ENCODE peak calls at places on chromosomes 3 and 15, in six cellular contexts. Z is effector memory CD4-positive, alpha-beta T cell; C is esophagus squamous epithelium; Q is psoas muscle; P is cardiac muscle cell; Y is fibroblast of lung. I is an unnamed sample.

GRCh38 chr3:5162102-5162501 is 25.4 kb upstream of the EDEM1 start:
- DNase-seq in Z (no peak), C (no peak), Q (no peak), P (no peak), Y (peak; percentile 95), I (no peak)

GRCh38 chr3:168545591-168545990 is 449.9 kb upstream of the GOLIM4 start:
- DNase-seq in Z (no peak), C (no peak), Q (no peak), P (peak; percentile 77), Y (peak; percentile 60), I (no peak)

GRCh38 chr3:160544837-160545236 is 20.5 kb downstream of the KPNA4 start:
- DNase-seq in Z (no peak), C (no peak), Q (no peak), P (no peak), Y (peak; percentile 42), I (no peak)

GRCh38 chr15:42102646-42103235 is 8.4 kb upstream of the PLA2G4D start:
- DNase-seq in Z (no peak), C (no peak), Q (no peak), P (no peak), Y (peak; percentile 53), I (no peak)

GRCh38 chr3:190486201-190486865 is 27.6 kb upstream of the IL1RAP start:
- DNase-seq in Z (no peak), C (no peak), Q (no peak), P (no peak), Y (peak; percentile 69), I (no peak)

GRCh38 chr3:67198374-67198773 is 200.3 kb downstream of the KBTBD8 start:
- DNase-seq in Z (no peak), C (no peak), Q (no peak), P (no peak), Y (no peak), I (no peak)

GRCh38 chr3:105166893-105167292 is 199.8 kb upstream of the ALCAM start:
- DNase-seq in Z (no peak), C (no peak), Q (no peak), P (no peak), Y (peak; percentile 72), I (no peak)

GRCh38 chr3:194315088-194315964 is 35.8 kb downstream of the CPN2 start:
- DNase-seq in Z (peak; percentile 66), C (no peak), Q (peak; percentile 91), P (peak; percentile 85), Y (peak; percentile 86), I (peak; percentile 78)

GRCh38 chr3:183122257-183122932 is 23.1 kb upstream of the MCCC1 start:
- DNase-seq in Z (no peak), C (no peak), Q (no peak), P (peak; percentile 61), Y (peak; percentile 52), I (no peak)

GRCh38 chr3:141707741-141708203 is 30.3 kb upstream of the RNF7 start:
- DNase-seq in Z (no peak), C (no peak), Q (no peak), P (no peak), Y (peak; percentile 75), I (no peak)

GRCh38 chr3:172070799-172071198 is 31.4 kb downstream of the FNDC3B start:
- DNase-seq in Z (no peak), C (no peak), Q (no peak), P (no peak), Y (no peak), I (no peak)

GRCh38 chr3:139540686-139541085 is 1.1 kb upstream of the RBP1 start:
- DNase-seq in Z (no peak), C (no peak), Q (no peak), P (no peak), Y (no peak), I (no peak)
- H3K4me3 ChIP-seq in Z (no peak overlapping the region), C (no peak overlapping the region), Q (peak overlapping the region; percentile 69), P (peak overlapping the region; percentile 37), Y (no peak overlapping the region), I (no peak overlapping the region)

DNA sequence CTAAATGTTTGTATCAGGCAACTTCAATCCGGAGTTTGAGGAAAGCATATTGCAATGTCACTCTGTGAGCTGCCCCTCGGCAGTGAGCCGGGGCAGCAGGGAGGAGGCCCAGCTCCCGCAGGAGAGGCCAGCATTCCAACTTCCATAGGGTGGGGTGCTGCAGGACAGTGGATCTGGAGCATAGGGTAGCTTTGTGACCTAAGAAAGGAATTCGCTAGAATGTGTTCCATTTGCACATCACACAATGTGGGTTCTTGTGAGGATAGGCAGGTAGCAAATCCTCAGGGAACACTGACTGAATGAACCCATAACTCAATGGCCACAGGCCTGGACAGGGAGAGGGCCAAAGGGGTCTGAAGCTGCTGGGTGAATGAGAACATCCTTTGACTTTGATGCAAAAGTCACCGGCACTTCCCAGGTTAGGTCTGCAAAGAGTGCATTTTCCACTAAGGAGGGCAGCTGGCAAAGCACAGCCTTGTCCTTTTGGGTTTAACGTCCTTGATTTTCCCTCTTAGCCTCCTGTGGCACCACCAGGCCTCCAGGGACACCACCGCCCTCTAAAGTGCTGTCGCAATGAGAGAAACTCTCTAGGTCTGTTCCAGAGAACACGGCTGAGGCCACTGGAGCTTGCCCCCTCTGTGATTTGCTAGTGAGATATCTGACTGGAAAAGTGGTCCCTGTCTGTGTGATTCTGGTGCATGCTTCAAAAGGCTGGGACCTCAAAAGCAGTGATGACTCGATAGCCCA is 36.2 kb downstream of the GABRB3 start:
- DNase-seq in Z (no peak), C (no peak), Q (no peak), P (no peak), Y (no peak), I (no peak)
- H3K9me3 ChIP-seq in Z (no peaks in the 10 kb centered on the region), C (no peaks in the 10 kb centered on the region), Q (peaks cover 7% of the 10 kb centered on the region), P (no peaks in the 10 kb centered on the region), Y (no peaks in the 10 kb centered on the region), I (no peaks in the 10 kb centered on the region)

GRCh38 chr15:67835349-67836133 is 4.3 kb downstream of the RNU6-1 start:
- DNase-seq in Z (no peak), C (no peak), Q (peak; percentile 56), P (no peak), Y (no peak), I (no peak)

GRCh38 chr15:67836477-67836876 is 3.4 kb downstream of the RNU6-1 start:
- DNase-seq in Z (peak; percentile 45), C (no peak), Q (peak; percentile 56), P (peak; percentile 61), Y (no peak), I (peak; percentile 54)

GRCh38 chr15:67836955-67837354 is 2.9 kb downstream of the RNU6-1 start:
- DNase-seq in Z (no peak), C (no peak), Q (peak; percentile 6), P (no peak), Y (no peak), I (no peak)

GRCh38 chr15:67834593-67835348 is 5.1 kb downstream of the RNU6-1 start:
- DNase-seq in Z (no peak), C (no peak), Q (peak; percentile 49), P (no peak), Y (no peak), I (no peak)

DNA sequence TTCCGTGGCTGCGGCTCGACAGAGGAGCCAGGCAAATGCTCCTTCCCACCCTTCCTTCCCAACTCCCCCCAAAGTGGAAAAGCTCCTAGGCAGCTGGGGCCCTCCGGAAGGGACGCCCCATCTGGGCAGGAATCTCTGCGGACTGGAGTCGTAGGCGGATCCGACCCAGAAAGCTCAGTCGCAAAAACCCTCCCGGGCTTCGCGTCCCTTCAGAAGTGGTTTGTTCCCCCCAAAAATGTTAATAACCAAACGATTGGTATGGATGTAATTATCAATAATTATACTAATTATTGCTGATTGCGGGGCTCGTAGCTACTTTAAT is 3.8 kb downstream of the RNU6-1 start:
- DNase-seq in Z (no peak), C (no peak), Q (peak; percentile 42), P (no peak), Y (no peak), I (no peak)
- H3K4me3 ChIP-seq in Z (peak overlapping the region; percentile 65), C (peak overlapping the region; percentile 50), Q (peak overlapping the region; percentile 51), P (peak overlapping the region; percentile 12), Y (peak overlapping the region; percentile 23), I (peak overlapping the region; percentile 61)

GRCh38 chr3:54056521-54056920 is 65.8 kb upstream of the CACNA2D3 start:
- DNase-seq in Z (no peak), C (no peak), Q (no peak), P (no peak), Y (peak; percentile 61), I (no peak)
- H3K9me3 ChIP-seq in Z (no peaks in the 10 kb centered on the region), C (no peaks in the 10 kb centered on the region), Q (no peaks in the 10 kb centered on the region), P (no peaks in the 10 kb centered on the region), Y (no peaks in the 10 kb centered on the region), I (no peaks in the 10 kb centered on the region)

GRCh38 chr3:122183893-122184590 is 574 bp downstream of the CASR start:
- DNase-seq in Z (no peak), C (no peak), Q (no peak), P (peak; percentile 29), Y (no peak), I (no peak)
- H3K4me3 ChIP-seq in Z (peak overlapping the region; percentile 30), C (peak overlapping the region; percentile 39), Q (peak overlapping the region; percentile 30), P (peak overlapping the region; percentile 31), Y (no peak overlapping the region), I (no peak overlapping the region)

DNA sequence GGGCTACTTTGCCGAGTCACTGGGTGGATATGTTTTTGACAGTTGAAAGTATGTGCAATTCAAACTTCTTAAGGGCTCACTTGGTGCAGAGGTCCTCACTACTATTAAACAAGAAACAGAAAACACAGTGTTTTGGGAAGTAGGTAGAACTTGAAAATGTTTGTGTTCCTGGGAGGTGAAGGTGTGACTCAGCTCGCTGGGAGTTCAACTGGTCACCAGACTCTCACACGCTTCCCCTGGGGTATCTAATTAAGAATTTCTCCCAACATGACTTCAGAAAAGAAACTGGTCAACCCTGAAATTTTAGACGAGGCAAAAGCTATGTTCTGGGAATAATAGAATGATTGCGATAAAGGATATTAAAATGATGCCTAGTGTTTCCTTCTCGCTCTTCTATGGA is 1039.8 kb upstream of the SEMA6D start:
- DNase-seq in Z (no peak), C (no peak), Q (no peak), P (peak; percentile 12), Y (no peak), I (no peak)
- H3K9me3 ChIP-seq in Z (no peaks in the 10 kb centered on the region), C (no peaks in the 10 kb centered on the region), Q (no peaks in the 10 kb centered on the region), P (no peaks in the 10 kb centered on the region), Y (no peaks in the 10 kb centered on the region), I (no peaks in the 10 kb centered on the region)